ENCODE peak calls at places on chromosomes 12 and 14, in five cellular contexts. P is RWPE2, T is tibial nerve, G is right atrium auricular region, E is breast epithelium. S is an unnamed sample.

GRCh38 chr14:95140060-95140858 is 17.1 kb downstream of the DICER1 start:
- DNase-seq in T (no peak), G (no peak), P (no peak), E (no peak), S (peak)

GRCh38 chr14:21796912-21797311 is 123.3 kb upstream of the OR4E1 start:
- DNase-seq in T (no peak), E (no peak), G (no peak), P (no peak), S (no peak)

GRCh38 chr12:46152456-46152855 is 116.4 kb downstream of the SLC38A1 start:
- DNase-seq in T (no peak), P (no peak), E (no peak), G (no peak), S (no peak)

GRCh38 chr12:42213954-42214426 is 24.1 kb downstream of the YAF2 start:
- DNase-seq in P (no peak), E (no peak), G (peak), T (no peak), S (peak)

GRCh38 chr12:117514016-117514415 is 152.6 kb upstream of the NOS1 start:
- DNase-seq in T (no peak), E (no peak), G (no peak), P (no peak), S (no peak)

GRCh38 chr12:64066052-64066451 is 156.0 kb downstream of the KICS2 start:
- DNase-seq in E (no peak), T (no peak), G (no peak), P (no peak), S (no peak)

GRCh38 chr12:93020998-93021597 is 92.0 kb upstream of the EEA1 start:
- DNase-seq in T (no peak), E (no peak), G (no peak), P (no peak), S (no peak)

GRCh38 chr12:27498159-27498558 is 25.8 kb upstream of the PPFIBP1 start:
- DNase-seq in E (no peak), G (no peak), T (no peak), P (no peak), S (no peak)

GRCh38 chr14:94644102-94644535 is 31.9 kb downstream of the SERPINA3 start:
- DNase-seq in T (no peak), G (no peak), E (no peak), P (no peak), S (no peak)

GRCh38 chr12:51013441-51013840 is 12.7 kb downstream of the SLC11A2 start:
- DNase-seq in E (no peak), G (no peak), P (no peak), T (no peak), S (no peak)

GRCh38 chr12:48937170-48937569 is 11.9 kb upstream of the FKBP11 start:
- DNase-seq in E (no peak), T (no peak), P (no peak), G (no peak), S (no peak)

GRCh38 chr14:99329711-99330315 is 57.8 kb upstream of the BCL11B start:
- DNase-seq in E (no peak), P (no peak), T (no peak), G (no peak), S (no peak)

GRCh38 chr12:32334384-32334783 is 65.0 kb upstream of the FGD4 start:
- DNase-seq in G (no peak), P (no peak), E (no peak), T (no peak), S (no peak)

GRCh38 chr12:124916370-124917134 is 2.1 kb upstream of the UBC start:
- DNase-seq in E (peak), P (peak), T (peak), G (peak), S (peak)

GRCh38 chr12:46160081-46160980 is 108.5 kb downstream of the SLC38A1 start:
- DNase-seq in T (no peak), E (no peak), P (peak), G (no peak), S (peak)

GRCh38 chr12:27303139-27304111 is 29.2 kb upstream of the BMAL2 start:
- DNase-seq in P (no peak), G (no peak), T (no peak), E (no peak), S (no peak)

GRCh38 chr14:66884149-66884548 is 305.1 kb upstream of the GARIN2 start:
- DNase-seq in E (no peak), T (no peak), P (no peak), G (no peak), S (no peak)

GRCh38 chr14:30610719-30611388 is 11.3 kb upstream of the SCFD1 start:
- DNase-seq in P (no peak), T (no peak), E (no peak), G (no peak), S (peak)

GRCh38 chr12:68861890-68862289 is 53.9 kb downstream of the MDM2 start:
- DNase-seq in P (no peak), E (no peak), T (no peak), G (no peak), S (no peak)
- TF ChIP-seq CTCF in P (no peak), E (no peak), T (no peak), G (no peak), S (no peak)

GRCh38 chr12:104291867-104292524 is 11.5 kb upstream of the EID3 start:
- DNase-seq in P (no peak), T (no peak), G (no peak), E (no peak), S (no peak)

GRCh38 chr12:104290855-104291254 is 12.7 kb upstream of the EID3 start:
- DNase-seq in E (no peak), G (no peak), P (no peak), T (no peak), S (no peak)

GRCh38 chr12:104288635-104289258 is 14.8 kb upstream of the EID3 start:
- DNase-seq in T (peak), P (peak), E (peak), G (peak), S (peak)

GRCh38 chr12:104292872-104293794 is 10.4 kb upstream of the EID3 start:
- DNase-seq in T (no peak), G (no peak), P (no peak), E (no peak), S (no peak)

GRCh38 chr12:104290320-104290719 is 13.2 kb upstream of the EID3 start:
- DNase-seq in T (no peak), P (no peak), E (no peak), G (no peak), S (no peak)
- H3K4me3 ChIP-seq in T (no peak), P (no peak), E (no peak), G (no peak), S (no peak)

DNA sequence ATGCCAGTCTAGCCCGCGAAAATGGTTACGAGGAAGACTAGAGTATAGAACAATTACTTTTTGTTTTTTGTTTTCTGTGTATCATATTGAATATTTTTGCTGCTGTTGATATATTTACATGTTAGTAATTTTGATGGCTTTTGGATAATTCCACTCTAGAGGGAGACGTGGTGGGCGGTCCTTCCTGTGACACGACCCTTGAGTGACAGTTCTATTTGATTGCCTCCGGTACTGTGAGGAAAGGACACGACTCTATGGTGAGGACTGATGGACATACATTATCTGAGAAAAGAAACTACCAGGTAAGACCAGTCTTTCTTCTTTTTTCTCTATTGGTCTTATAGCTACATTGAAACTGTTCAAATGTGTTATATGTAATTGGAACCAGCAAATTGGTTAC is 34.7 kb downstream of the CNOT2 start:
- DNase-seq in T (no peak), G (no peak), E (no peak), P (no peak), S (no peak)
- TF ChIP-seq CTCF in T (no peak), G (no peak), E (no peak), P (no peak), S (no peak)

GRCh38 chr14:105315941-105316562 is 1.5 kb downstream of the PACS2 start:
- DNase-seq in T (no peak), E (no peak), P (peak), G (no peak), S (no peak)
- H3K4me3 ChIP-seq in T (peak), E (peak), P (peak), G (peak), S (peak)

GRCh38 chr12:76562158-76562557 is 2.6 kb upstream of the OSBPL8 start:
- DNase-seq in G (no peak), E (no peak), P (no peak), T (no peak), S (no peak)

GRCh38 chr12:76556373-76556772 is 3.2 kb downstream of the OSBPL8 start:
- DNase-seq in P (no peak), E (no peak), G (no peak), T (no peak), S (no peak)

GRCh38 chr12:76558684-76559276 is 791 bp downstream of the OSBPL8 start:
- DNase-seq in G (peak), P (no peak), E (peak), T (peak), S (peak)

GRCh38 chr12:76560083-76560491 is 516 bp upstream of the OSBPL8 start:
- DNase-seq in G (no peak), E (no peak), T (no peak), P (no peak), S (no peak)

DNA sequence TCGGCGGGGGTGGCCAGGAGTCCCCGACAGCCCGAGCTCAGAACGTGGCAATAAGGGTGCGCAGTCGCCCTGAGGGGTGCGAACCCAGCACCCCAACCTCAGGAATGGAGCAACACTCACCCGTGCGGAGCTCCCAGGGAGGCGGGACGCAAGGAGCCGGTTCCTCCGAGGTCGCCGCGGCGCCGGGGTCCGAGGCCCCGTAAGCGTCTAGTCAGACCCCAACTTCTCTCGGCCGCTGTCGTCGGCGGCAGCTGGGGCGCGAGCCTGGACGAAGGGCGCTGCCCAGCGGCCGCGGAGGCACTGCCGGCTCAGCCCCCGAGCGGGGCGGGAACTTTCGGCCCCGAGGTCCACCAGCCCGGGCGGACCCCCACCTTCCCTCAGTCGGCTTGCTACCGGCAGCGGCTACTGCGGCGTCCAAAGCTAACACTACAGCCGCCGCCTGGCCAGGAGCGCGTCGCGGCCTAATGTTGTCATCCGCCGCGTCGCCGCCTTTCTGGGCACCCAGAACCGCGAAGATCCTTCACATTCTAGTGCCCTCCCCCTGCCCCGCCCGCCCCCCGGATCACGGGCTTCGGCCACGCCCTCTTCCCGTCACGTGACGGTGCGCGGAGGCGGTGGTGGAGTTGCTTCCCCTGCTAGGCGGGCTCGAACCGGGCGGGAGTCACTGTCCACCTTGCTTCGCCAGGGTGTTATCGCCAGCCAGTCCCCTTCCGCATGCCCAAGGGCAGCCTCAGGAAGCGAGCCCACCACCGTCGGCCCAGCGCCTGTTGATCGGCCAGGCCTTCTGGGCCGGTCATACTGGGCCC is at the start of gene OSBPL8:
- DNase-seq in T (peak), E (peak), G (peak), P (peak), S (peak)
- TF ChIP-seq CTCF in T (peak), E (no peak), G (peak), P (peak), S (no peak)

GRCh38 chr12:69966409-69966808 is 141.4 kb downstream of the MYRFL start:
- DNase-seq in G (peak), E (no peak), P (peak), T (peak), S (peak)
- H3K4me3 ChIP-seq in G (no peak), E (no peak), P (no peak), T (no peak), S (no peak)

GRCh38 chr12:12072064-12072760 is 1.5 kb downstream of the BCL2L14 start:
- DNase-seq in E (no peak), P (no peak), G (no peak), T (no peak), S (no peak)
- TF ChIP-seq CTCF in E (no peak), P (no peak), G (no peak), T (no peak), S (no peak)

DNA sequence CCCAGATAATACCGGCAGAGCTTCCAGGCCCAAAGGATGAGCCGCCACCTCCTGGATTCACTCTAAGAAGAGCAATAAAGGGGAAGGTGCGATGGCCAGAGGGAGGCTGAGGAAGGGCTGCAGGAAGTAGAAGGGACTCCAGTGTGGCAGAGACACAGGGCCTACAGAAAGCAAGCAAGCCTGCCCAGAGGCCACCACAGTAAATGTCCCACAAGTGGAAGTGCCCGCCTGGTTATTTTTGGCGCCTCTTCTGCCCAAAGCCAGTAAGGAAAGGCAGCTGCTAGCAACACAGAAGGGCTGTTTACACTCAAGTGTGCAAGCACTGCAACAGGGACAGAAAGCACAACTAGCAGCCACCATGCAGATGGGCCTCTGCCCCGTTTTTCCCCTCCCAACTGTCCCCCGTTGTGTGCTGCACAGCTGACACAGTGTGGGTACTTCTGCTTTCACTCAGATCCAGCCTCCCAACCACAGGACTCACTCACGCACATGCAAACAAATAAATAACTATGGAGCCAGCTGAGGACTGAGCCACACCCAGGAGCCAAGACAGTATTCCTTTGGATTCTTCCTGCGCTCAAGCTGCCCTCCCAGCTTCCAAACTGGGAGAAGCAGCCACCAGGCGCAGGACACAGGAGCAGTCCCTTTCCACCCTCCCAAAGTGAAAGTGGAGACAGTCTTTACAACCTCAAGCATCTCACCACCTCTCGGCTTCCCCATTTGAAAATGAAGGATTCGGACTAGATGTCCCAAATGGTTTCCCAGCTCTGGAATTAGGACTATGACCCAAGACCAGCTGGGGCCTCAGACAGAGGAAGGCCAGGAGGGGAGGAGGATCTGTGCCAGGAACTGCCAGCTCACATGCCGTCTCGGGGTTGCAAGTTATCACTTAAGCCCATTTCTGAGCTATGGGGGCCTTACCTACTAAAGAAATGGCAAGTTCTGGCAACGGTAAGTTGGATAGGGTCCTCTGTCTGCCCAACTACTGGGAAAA is 40.0 kb upstream of the PNMA1 start:
- DNase-seq in E (no peak), P (no peak), T (no peak), G (no peak), S (peak)
- H3K4me3 ChIP-seq in E (peak), P (no peak), T (peak), G (no peak), S (no peak)

GRCh38 chr12:28966049-28966778 is 182.9 kb upstream of the FAR2 start:
- DNase-seq in G (no peak), E (no peak), P (no peak), T (no peak), S (peak)

GRCh38 chr12:28958553-28959195 is 190.4 kb upstream of the FAR2 start:
- DNase-seq in E (no peak), T (no peak), G (no peak), P (no peak), S (peak)

GRCh38 chr12:28967426-28967825 is 181.7 kb upstream of the FAR2 start:
- DNase-seq in T (no peak), P (no peak), G (no peak), E (no peak), S (no peak)

GRCh38 chr12:28961948-28962384 is 187.1 kb upstream of the FAR2 start:
- DNase-seq in G (no peak), E (no peak), T (no peak), P (no peak), S (peak)

DNA sequence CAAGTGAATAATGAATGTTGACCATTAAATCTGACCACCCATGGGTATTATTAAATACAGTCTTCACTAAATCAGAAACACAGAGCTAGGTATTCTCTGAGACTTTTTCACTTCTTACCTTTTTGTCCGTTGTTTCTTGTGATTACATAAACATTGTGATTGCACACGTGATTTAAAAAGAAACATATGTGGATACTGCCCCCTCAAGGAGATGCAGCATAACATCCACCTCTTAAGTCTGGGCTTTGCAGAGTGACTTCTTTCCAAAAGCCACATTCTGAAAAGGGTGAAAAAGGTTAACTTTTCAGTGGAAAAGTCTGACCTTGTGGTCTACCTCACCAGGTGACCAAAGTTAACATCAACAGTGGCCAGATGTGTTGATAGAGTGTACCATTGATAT is 185.5 kb upstream of the FAR2 start:
- DNase-seq in E (no peak), T (no peak), G (no peak), P (no peak), S (peak)
- TF ChIP-seq CTCF in E (no peak), T (peak), G (peak), P (peak), S (peak)

GRCh38 chr14:53652068-53652467 is 304.6 kb downstream of the BMP4 start:
- DNase-seq in E (no peak), G (no peak), P (no peak), T (no peak), S (no peak)

GRCh38 chr14:53655080-53655785 is 301.4 kb downstream of the BMP4 start:
- DNase-seq in G (no peak), T (no peak), E (no peak), P (no peak), S (no peak)
- H3K4me3 ChIP-seq in G (no peak), T (no peak), E (no peak), P (no peak), S (no peak)